ENCODE peak calls at places on chromosomes 5 and 9, in six cellular contexts. Z is naive thymus-derived CD4-positive, alpha-beta T cell; X is CD8-positive, alpha-beta memory T cell; G is A549; F is prostate gland; U is PC-9. P is an unnamed sample.

GRCh38 chr9:4062966-4063365 is 236.9 kb downstream of the GLIS3 start:
- DNase-seq in G (no peak), X (no peak), Z (no peak), U (no peak), F (no peak), P (no peak)

GRCh38 chr5:179765400-179765799 is 28.4 kb upstream of the LTC4S start:
- DNase-seq in X (no peak), Z (no peak), G (peak; percentile 23), F (no peak), U (no peak), P (no peak)

GRCh38 chr5:97000391-97000790 is 64.5 kb downstream of the LNPEP start:
- DNase-seq in G (peak; percentile 1), U (no peak), X (no peak), F (no peak), Z (no peak), P (no peak)

GRCh38 chr9:38278457-38278856 is 114.0 kb upstream of the ALDH1B1 start:
- DNase-seq in Z (no peak), X (no peak), F (no peak), G (no peak), U (no peak), P (no peak)

GRCh38 chr5:163619273-163619672 is 113.9 kb downstream of the MAT2B start:
- DNase-seq in G (no peak), F (no peak), U (no peak), Z (no peak), X (no peak), P (no peak)

GRCh38 chr5:151123897-151124751 is 33.5 kb downstream of the ANXA6 start:
- DNase-seq in U (peak; percentile 51), Z (peak; percentile 23), X (no peak), F (peak; percentile 40), G (peak; percentile 13), P (no peak)

GRCh38 chr9:120730661-120731514 is 16.6 kb upstream of the MEGF9 start:
- DNase-seq in G (no peak), X (no peak), Z (no peak), U (peak; percentile 100), F (no peak), P (no peak)

GRCh38 chr9:70484232-70485130 is 70.0 kb upstream of the KLF9 start:
- DNase-seq in X (no peak), U (peak; percentile 49), G (peak; percentile 73), F (peak; percentile 53), Z (peak; percentile 13), P (no peak)

GRCh38 chr9:127991017-127991756 is 10.4 kb upstream of the EEIG1 start:
- DNase-seq in F (no peak), X (no peak), Z (no peak), U (peak; percentile 92), G (peak; percentile 58), P (no peak)

GRCh38 chr5:19630875-19631274 is 357.1 kb downstream of the CDH18 start:
- DNase-seq in X (no peak), G (no peak), F (no peak), Z (no peak), U (peak; percentile 13), P (no peak)

GRCh38 chr5:100901851-100902341 is 1.2 kb downstream of the ST8SIA4 start:
- DNase-seq in X (peak; percentile 56), G (peak; percentile 32), Z (peak; percentile 85), F (no peak), U (no peak), P (no peak)

GRCh38 chr9:96510258-96510657 is 60.3 kb downstream of the HABP4 start:
- DNase-seq in X (no peak), Z (no peak), F (no peak), G (no peak), U (no peak), P (no peak)

GRCh38 chr9:30732060-30732459 is 1652.4 kb upstream of the ACO1 start:
- DNase-seq in X (no peak), G (no peak), F (no peak), U (no peak), Z (no peak), P (no peak)

GRCh38 chr5:173614591-173614990 is 1.9 kb downstream of the BOD1 start:
- DNase-seq in G (no peak), F (no peak), U (no peak), X (no peak), Z (no peak), P (no peak)

GRCh38 chr5:59992206-59992605 is 98.7 kb upstream of the PDE4D start:
- DNase-seq in Z (no peak), U (no peak), G (no peak), F (no peak), X (no peak), P (no peak)

GRCh38 chr5:67033893-67034605 is 162.6 kb downstream of the CD180 start:
- DNase-seq in G (no peak), X (no peak), U (no peak), Z (no peak), F (no peak), P (no peak)

GRCh38 chr5:32298056-32298420 is 14.7 kb downstream of the MTMR12 start:
- DNase-seq in U (peak; percentile 26), G (no peak), Z (no peak), F (no peak), X (no peak), P (no peak)

GRCh38 chr5:140342287-140342686 is 4.1 kb downstream of the HBEGF start:
- DNase-seq in Z (peak; percentile 18), F (no peak), X (no peak), G (no peak), U (no peak), P (no peak)

GRCh38 chr9:21392270-21392669 is 7.1 kb upstream of the IFNA2 start:
- DNase-seq in X (no peak), U (no peak), G (peak; percentile 83), F (no peak), Z (peak; percentile 14), P (no peak)

GRCh38 chr5:142432369-142432863 is 107.6 kb upstream of the SPRY4 start:
- DNase-seq in F (peak; percentile 12), Z (no peak), X (peak; percentile 10), U (no peak), G (no peak), P (no peak)

GRCh38 chr9:87382902-87383301 is 114.8 kb upstream of the DAPK1 start:
- DNase-seq in G (peak; percentile 69), F (no peak), U (no peak), X (no peak), Z (no peak), P (no peak)

GRCh38 chr9:129866373-129867137 is 31.3 kb downstream of the USP20 start:
- DNase-seq in U (no peak), X (peak; percentile 28), G (no peak), Z (peak; percentile 81), F (no peak), P (no peak)

GRCh38 chr9:129867138-129868032 is 32.1 kb downstream of the USP20 start:
- DNase-seq in G (no peak), X (no peak), Z (no peak), F (no peak), U (no peak), P (no peak)

GRCh38 chr9:129865668-129866320 is 30.5 kb downstream of the USP20 start:
- DNase-seq in X (no peak), F (no peak), G (no peak), Z (no peak), U (no peak), P (no peak)

GRCh38 chr9:129863059-129863690 is 27.9 kb downstream of the USP20 start:
- DNase-seq in Z (peak; percentile 45), X (peak; percentile 62), G (no peak), U (peak; percentile 46), F (no peak), P (peak; percentile 86)

GRCh38 chr9:129864991-129865647 is 29.9 kb downstream of the USP20 start:
- DNase-seq in Z (no peak), U (no peak), X (no peak), G (no peak), F (no peak), P (no peak)
- H3K27ac ChIP-seq in Z (peak overlapping the region; percentile 87), U (no peak overlapping the region), X (peak overlapping the region; percentile 25), G (no peak overlapping the region), F (no peak overlapping the region), P (no peak overlapping the region)

GRCh38 chr5:82396396-82396795 is 118.2 kb upstream of the RPS23 start:
- DNase-seq in Z (no peak), F (no peak), G (no peak), X (no peak), U (no peak), P (no peak)
- H3K27ac ChIP-seq in Z (no peak overlapping the region), F (no peak overlapping the region), G (peak overlapping the region; percentile 79), X (no peak overlapping the region), U (no peak overlapping the region), P (no peak overlapping the region)

GRCh38 chr9:136092741-136093140 is 2.3 kb downstream of the NACC2 start:
- DNase-seq in G (no peak), U (no peak), Z (no peak), F (no peak), X (no peak), P (no peak)

GRCh38 chr9:136091582-136092352 is 3.3 kb downstream of the NACC2 start:
- DNase-seq in G (no peak), X (no peak), U (no peak), Z (no peak), F (no peak), P (no peak)

GRCh38 chr9:136093331-136093986 is 1.6 kb downstream of the NACC2 start:
- DNase-seq in U (no peak), F (no peak), Z (no peak), G (peak; percentile 51), X (no peak), P (no peak)

GRCh38 chr9:136090768-136091581 is 4.1 kb downstream of the NACC2 start:
- DNase-seq in U (no peak), G (no peak), Z (no peak), F (no peak), X (no peak), P (no peak)

DNA sequence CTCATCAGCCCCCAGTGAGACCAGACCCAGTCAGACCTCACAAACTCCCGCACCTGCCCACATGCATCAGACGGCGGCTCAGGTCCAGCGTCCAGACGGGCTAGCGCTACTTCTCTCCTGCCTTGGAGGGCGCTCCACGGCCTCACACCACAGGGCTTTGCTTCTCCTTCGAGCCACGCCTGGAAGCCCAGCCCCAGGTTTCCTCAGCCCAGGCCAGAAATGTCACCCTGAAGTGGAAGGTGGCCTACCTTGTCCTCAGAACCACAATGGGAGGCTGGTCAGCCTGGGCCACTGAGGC is 2.8 kb downstream of the NACC2 start:
- DNase-seq in X (no peak), U (no peak), F (no peak), G (no peak), Z (no peak), P (no peak)
- H3K27ac ChIP-seq in X (no peak overlapping the region), U (no peak overlapping the region), F (peak overlapping the region; percentile 66), G (peak overlapping the region; percentile 92), Z (no peak overlapping the region), P (peak overlapping the region; percentile 60)

DNA sequence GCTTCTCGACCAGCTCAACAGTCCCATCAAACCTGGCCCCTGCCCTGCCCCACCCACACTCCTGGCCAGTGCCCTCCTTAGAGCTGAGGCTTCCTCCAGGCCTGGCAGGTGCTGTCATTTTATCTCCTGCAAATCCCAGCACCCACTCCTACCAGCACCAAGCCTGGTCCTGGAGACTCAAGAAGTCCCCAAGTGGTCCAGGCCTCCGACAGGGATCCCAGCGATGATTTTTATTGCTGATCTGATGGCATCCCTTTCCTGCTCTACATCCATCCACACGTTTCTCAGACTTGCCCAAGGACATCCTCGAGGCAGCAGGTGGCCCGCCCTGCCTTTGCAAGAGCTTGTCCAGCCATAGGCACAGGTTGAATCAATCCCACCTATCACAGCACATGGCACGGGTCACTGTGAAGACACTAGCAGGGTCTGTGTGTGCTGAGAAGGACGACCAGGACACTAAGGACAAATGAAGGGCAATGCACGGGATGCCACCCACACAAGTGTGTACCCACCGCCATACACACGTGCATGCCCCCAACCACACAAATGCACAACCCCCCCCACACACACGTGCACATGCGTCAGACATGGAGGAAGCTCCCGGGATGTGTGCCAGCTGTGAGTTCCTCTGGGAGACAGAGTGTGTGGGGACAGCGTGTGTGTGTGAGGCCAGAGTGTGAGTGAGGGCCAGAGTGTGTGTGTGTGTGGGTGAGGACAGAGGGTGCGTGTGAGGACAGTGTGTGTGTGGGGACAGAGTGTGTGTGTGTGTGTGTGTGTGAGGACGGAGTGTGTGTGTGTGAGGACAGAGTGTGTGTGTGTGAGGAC is 62.4 kb upstream of the UBAC1 start:
- DNase-seq in U (no peak), F (no peak), X (no peak), Z (no peak), G (no peak), P (no peak)
- H3K27ac ChIP-seq in U (no peak overlapping the region), F (no peak overlapping the region), X (no peak overlapping the region), Z (no peak overlapping the region), G (no peak overlapping the region), P (no peak overlapping the region)

P was measured in SK-N-MC.